ENCODE peak calls at places on chromosomes 4 and X, in five cellular contexts. One of them, this sample, is unnamed.

GRCh38 chrX:53071604-53072417 is 10.4 kb upstream of the TSPYL2 start:
- DNase-seq in glomerular endothelial cell: no peak
- DNase-seq in NCI-H1092 treated with DMSO at 0.1 percent for 48 hours: peak
- DNase-seq in endodermal cell: peak
- DNase-seq in tibial artery: peak
- DNase-seq in this sample: peak

GRCh38 chr4:179867300-179867878 is 2375.8 kb upstream of the TENM3 start:
- DNase-seq in glomerular endothelial cell: no peak
- DNase-seq in NCI-H1092 treated with DMSO at 0.1 percent for 48 hours: peak
- DNase-seq in endodermal cell: peak
- DNase-seq in tibial artery: no peak
- DNase-seq in this sample: peak

GRCh38 chr4:37966044-37966443 is 5.8 kb downstream of the PTTG2 start:
- DNase-seq in glomerular endothelial cell: no peak
- DNase-seq in NCI-H1092 treated with DMSO at 0.1 percent for 48 hours: no peak
- DNase-seq in endodermal cell: no peak
- DNase-seq in tibial artery: no peak
- DNase-seq in this sample: no peak

GRCh38 chr4:7382634-7383014 is 52.1 kb downstream of the PSAPL1 start:
- DNase-seq in glomerular endothelial cell: no peak
- DNase-seq in NCI-H1092 treated with DMSO at 0.1 percent for 48 hours: no peak
- DNase-seq in endodermal cell: peak
- DNase-seq in tibial artery: peak
- DNase-seq in this sample: no peak

GRCh38 chrX:64184396-64184795 is 21.1 kb downstream of the AMER1 start:
- DNase-seq in glomerular endothelial cell: no peak
- DNase-seq in NCI-H1092 treated with DMSO at 0.1 percent for 48 hours: no peak
- DNase-seq in endodermal cell: no peak
- DNase-seq in tibial artery: no peak
- DNase-seq in this sample: no peak

GRCh38 chr4:28341784-28342183 is 1481.1 kb downstream of the STIM2 start:
- DNase-seq in glomerular endothelial cell: no peak
- DNase-seq in NCI-H1092 treated with DMSO at 0.1 percent for 48 hours: no peak
- DNase-seq in endodermal cell: no peak
- DNase-seq in tibial artery: no peak
- DNase-seq in this sample: no peak

GRCh38 chrX:7690842-7691241 is 152.1 kb upstream of the VCX start:
- DNase-seq in glomerular endothelial cell: no peak
- DNase-seq in NCI-H1092 treated with DMSO at 0.1 percent for 48 hours: peak
- DNase-seq in endodermal cell: peak
- DNase-seq in tibial artery: no peak
- DNase-seq in this sample: no peak

GRCh38 chr4:125268065-125268755 is 46.5 kb upstream of the FAT4 start:
- DNase-seq in glomerular endothelial cell: no peak
- DNase-seq in NCI-H1092 treated with DMSO at 0.1 percent for 48 hours: no peak
- DNase-seq in endodermal cell: peak
- DNase-seq in tibial artery: no peak
- DNase-seq in this sample: no peak

GRCh38 chrX:70422886-70423336 is at the start of gene GDPD2:
- DNase-seq in glomerular endothelial cell: no peak
- DNase-seq in NCI-H1092 treated with DMSO at 0.1 percent for 48 hours: peak
- DNase-seq in endodermal cell: peak
- DNase-seq in tibial artery: no peak
- DNase-seq in this sample: no peak

GRCh38 chr4:89737888-89738287 is 99.1 kb downstream of the SNCA start:
- DNase-seq in glomerular endothelial cell: no peak
- DNase-seq in NCI-H1092 treated with DMSO at 0.1 percent for 48 hours: no peak
- DNase-seq in endodermal cell: no peak
- DNase-seq in tibial artery: no peak
- DNase-seq in this sample: no peak

GRCh38 chr4:85790582-85790981 is 315.6 kb downstream of the ARHGAP24 start:
- DNase-seq in glomerular endothelial cell: no peak
- DNase-seq in NCI-H1092 treated with DMSO at 0.1 percent for 48 hours: no peak
- DNase-seq in endodermal cell: no peak
- DNase-seq in tibial artery: no peak
- DNase-seq in this sample: no peak

GRCh38 chrX:95057341-95057740 is 1383.3 kb downstream of the FAM133A start:
- DNase-seq in glomerular endothelial cell: no peak
- DNase-seq in NCI-H1092 treated with DMSO at 0.1 percent for 48 hours: no peak
- DNase-seq in endodermal cell: no peak
- DNase-seq in tibial artery: no peak
- DNase-seq in this sample: no peak

GRCh38 chrX:103215768-103216085 is 819 bp downstream of the BEX4 start:
- DNase-seq in glomerular endothelial cell: no peak
- DNase-seq in NCI-H1092 treated with DMSO at 0.1 percent for 48 hours: peak
- DNase-seq in endodermal cell: peak
- DNase-seq in tibial artery: no peak
- DNase-seq in this sample: no peak

GRCh38 chr4:163564221-163564720 is 69.8 kb downstream of the TMA16 start:
- DNase-seq in glomerular endothelial cell: no peak
- DNase-seq in NCI-H1092 treated with DMSO at 0.1 percent for 48 hours: no peak
- DNase-seq in endodermal cell: no peak
- DNase-seq in tibial artery: no peak
- DNase-seq in this sample: no peak